ENCODE peak calls at places on chromosomes 13 and 19, in seven cellular contexts. One of them, this sample, is unnamed.

GRCh38 chr13:92804346-92804745 is 422.3 kb upstream of the GPC6 start:
- DNase-seq in tibial artery: no peak
- DNase-seq in heart right ventricle: no peak
- DNase-seq in GM23248: peak; percentile 54
- DNase-seq in PC-3: peak; percentile 51
- DNase-seq in neural progenitor cell: no peak
- DNase-seq in prostate gland: no peak
- DNase-seq in this sample: no peak

GRCh38 chr19:7119582-7119981 is 50.1 kb downstream of the ZNF557 start:
- DNase-seq in tibial artery: no peak
- DNase-seq in heart right ventricle: no peak
- DNase-seq in GM23248: no peak
- DNase-seq in PC-3: no peak
- DNase-seq in neural progenitor cell: no peak
- DNase-seq in prostate gland: no peak
- DNase-seq in this sample: no peak

GRCh38 chr13:99303863-99304521 is 3.2 kb downstream of the GPR183 start:
- DNase-seq in tibial artery: peak; percentile 33
- DNase-seq in heart right ventricle: no peak
- DNase-seq in GM23248: no peak
- DNase-seq in PC-3: no peak
- DNase-seq in neural progenitor cell: no peak
- DNase-seq in prostate gland: no peak
- DNase-seq in this sample: no peak

GRCh38 chr13:113914333-113915011 is 50.6 kb upstream of the GAS6 start:
- DNase-seq in tibial artery: no peak
- DNase-seq in heart right ventricle: no peak
- DNase-seq in GM23248: no peak
- DNase-seq in PC-3: no peak
- DNase-seq in neural progenitor cell: no peak
- DNase-seq in prostate gland: peak; percentile 2
- DNase-seq in this sample: no peak

GRCh38 chr19:49679832-49680472 is 2.9 kb downstream of the PRMT1 start:
- DNase-seq in tibial artery: no peak
- DNase-seq in heart right ventricle: no peak
- DNase-seq in GM23248: no peak
- DNase-seq in PC-3: no peak
- DNase-seq in neural progenitor cell: peak; percentile 40
- DNase-seq in prostate gland: no peak
- DNase-seq in this sample: no peak

GRCh38 chr13:105147481-105147880 is 1388.0 kb downstream of the EFNB2 start:
- DNase-seq in tibial artery: no peak
- DNase-seq in heart right ventricle: no peak
- DNase-seq in GM23248: no peak
- DNase-seq in PC-3: no peak
- DNase-seq in neural progenitor cell: no peak
- DNase-seq in prostate gland: no peak
- DNase-seq in this sample: no peak

GRCh38 chr13:30829145-30829544 is 76.9 kb upstream of the MEDAG start:
- DNase-seq in tibial artery: no peak
- DNase-seq in heart right ventricle: no peak
- DNase-seq in GM23248: peak; percentile 83
- DNase-seq in PC-3: peak; percentile 78
- DNase-seq in neural progenitor cell: no peak
- DNase-seq in prostate gland: no peak
- DNase-seq in this sample: no peak

GRCh38 chr19:5526691-5527090 is 41.1 kb downstream of the TINCR start:
- DNase-seq in tibial artery: no peak
- DNase-seq in heart right ventricle: no peak
- DNase-seq in GM23248: no peak
- DNase-seq in PC-3: no peak
- DNase-seq in neural progenitor cell: no peak
- DNase-seq in prostate gland: no peak
- DNase-seq in this sample: no peak

GRCh38 chr13:60288569-60288968 is 108.5 kb upstream of the TDRD3 start:
- DNase-seq in tibial artery: no peak
- DNase-seq in heart right ventricle: no peak
- DNase-seq in GM23248: no peak
- DNase-seq in PC-3: no peak
- DNase-seq in neural progenitor cell: no peak
- DNase-seq in prostate gland: no peak
- DNase-seq in this sample: no peak

GRCh38 chr13:63107163-63107935 is 1691.7 kb upstream of the PCDH20 start:
- DNase-seq in tibial artery: no peak
- DNase-seq in heart right ventricle: no peak
- DNase-seq in GM23248: no peak
- DNase-seq in PC-3: peak; percentile 33
- DNase-seq in neural progenitor cell: no peak
- DNase-seq in prostate gland: no peak
- DNase-seq in this sample: no peak

GRCh38 chr19:31693870-31694269 is 344.6 kb upstream of the TSHZ3 start:
- DNase-seq in tibial artery: no peak
- DNase-seq in heart right ventricle: no peak
- DNase-seq in GM23248: no peak
- DNase-seq in PC-3: no peak
- DNase-seq in neural progenitor cell: no peak
- DNase-seq in prostate gland: no peak
- DNase-seq in this sample: no peak
- H3K27ac ChIP-seq in tibial artery: no peak overlapping the region
- H3K27ac ChIP-seq in heart right ventricle: no peak overlapping the region
- H3K27ac ChIP-seq in GM23248: no peak overlapping the region
- H3K27ac ChIP-seq in PC-3: no peak overlapping the region
- H3K27ac ChIP-seq in neural progenitor cell: no peak overlapping the region
- H3K27ac ChIP-seq in prostate gland: no peak overlapping the region
- H3K27ac ChIP-seq in this sample: no peak overlapping the region

GRCh38 chr19:16441661-16442071 is 30.1 kb downstream of the EPS15L1 start:
- DNase-seq in tibial artery: no peak
- DNase-seq in heart right ventricle: no peak
- DNase-seq in GM23248: peak; percentile 24
- DNase-seq in PC-3: peak; percentile 31
- DNase-seq in neural progenitor cell: peak; percentile 77
- DNase-seq in prostate gland: no peak
- DNase-seq in this sample: no peak
- H3K4me1 ChIP-seq in tibial artery: peaks cover 5% of the 10 kb centered on the region
- H3K4me1 ChIP-seq in heart right ventricle: peaks cover 76% of the 10 kb centered on the region
- H3K4me1 ChIP-seq in GM23248: peaks cover 7% of the 10 kb centered on the region
- H3K4me1 ChIP-seq in PC-3: peaks cover 13% of the 10 kb centered on the region
- H3K4me1 ChIP-seq in neural progenitor cell: peaks cover 25% of the 10 kb centered on the region
- H3K4me1 ChIP-seq in prostate gland: peaks cover 6% of the 10 kb centered on the region
- H3K4me1 ChIP-seq in this sample: peaks cover 7% of the 10 kb centered on the region

DNA sequence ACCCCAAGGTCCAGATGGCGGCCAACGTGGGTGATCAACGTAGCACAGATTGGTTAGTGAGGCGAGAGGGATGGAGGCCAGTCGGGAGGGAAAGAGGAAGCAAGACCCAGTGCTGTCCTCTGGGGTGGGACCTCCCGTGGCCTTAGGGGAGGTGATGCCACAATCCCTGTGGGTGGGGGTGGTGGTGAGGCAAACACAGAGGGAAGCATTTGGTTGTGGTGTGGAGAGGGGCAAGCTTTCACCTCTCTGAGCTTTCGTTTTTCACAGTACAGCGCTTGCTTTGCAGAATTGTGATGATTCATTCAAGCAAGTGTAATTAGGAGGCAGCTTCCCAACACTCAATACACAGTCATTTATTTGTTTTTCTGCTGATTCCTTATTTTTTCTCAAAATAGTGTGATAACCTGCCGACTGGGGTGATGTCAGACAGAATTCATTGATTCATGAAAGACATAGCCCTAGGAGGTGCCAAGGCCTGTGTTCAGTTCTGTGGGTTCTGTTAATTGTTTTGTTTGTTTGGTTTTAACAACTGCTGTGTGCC is 2.4 kb downstream of the LENG8 start:
- DNase-seq in tibial artery: no peak
- DNase-seq in heart right ventricle: no peak
- DNase-seq in GM23248: peak; percentile 77
- DNase-seq in PC-3: peak; percentile 21
- DNase-seq in neural progenitor cell: no peak
- DNase-seq in prostate gland: no peak
- DNase-seq in this sample: no peak
- H3K27ac ChIP-seq in tibial artery: peak overlapping the region; percentile 8
- H3K27ac ChIP-seq in heart right ventricle: no peak overlapping the region
- H3K27ac ChIP-seq in GM23248: peak overlapping the region; percentile 98
- H3K27ac ChIP-seq in PC-3: no peak overlapping the region
- H3K27ac ChIP-seq in neural progenitor cell: no peak overlapping the region
- H3K27ac ChIP-seq in prostate gland: no peak overlapping the region
- H3K27ac ChIP-seq in this sample: no peak overlapping the region

DNA sequence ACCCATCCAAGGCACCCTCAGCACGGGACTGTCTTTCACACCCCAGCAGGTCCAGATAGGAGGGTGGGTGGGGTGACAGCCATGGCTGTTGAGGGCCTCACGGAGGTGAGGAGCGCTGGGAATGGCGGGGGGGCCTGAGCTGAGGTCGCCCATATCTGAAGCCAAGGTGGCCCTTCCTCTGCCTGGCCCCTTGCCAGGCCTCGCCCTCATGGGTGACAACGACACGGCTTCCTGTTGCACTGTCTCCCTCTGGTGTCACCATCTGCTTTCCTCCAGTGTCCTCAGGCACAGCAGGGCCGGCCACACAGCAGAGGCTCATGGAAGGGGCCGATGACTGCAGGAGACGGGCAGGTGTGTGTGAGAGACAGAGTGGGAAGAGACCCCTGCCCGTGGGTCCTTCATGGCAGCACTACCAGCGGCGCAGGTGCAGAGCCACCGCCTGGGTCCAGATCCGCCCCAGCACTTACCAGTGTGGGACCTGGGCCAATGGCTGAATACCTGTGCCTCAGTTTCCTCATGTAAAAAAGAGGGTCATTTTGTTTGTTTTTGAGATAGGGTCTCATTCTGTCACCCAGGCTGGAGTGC is 8.1 kb upstream of the NKPD1 start:
- DNase-seq in tibial artery: no peak
- DNase-seq in heart right ventricle: no peak
- DNase-seq in GM23248: no peak
- DNase-seq in PC-3: no peak
- DNase-seq in neural progenitor cell: no peak
- DNase-seq in prostate gland: no peak
- DNase-seq in this sample: no peak
- H3K4me1 ChIP-seq in tibial artery: no peaks in the 10 kb centered on the region
- H3K4me1 ChIP-seq in heart right ventricle: peaks cover 54% of the 10 kb centered on the region
- H3K4me1 ChIP-seq in GM23248: peaks cover 4% of the 10 kb centered on the region
- H3K4me1 ChIP-seq in PC-3: no peaks in the 10 kb centered on the region
- H3K4me1 ChIP-seq in neural progenitor cell: no peaks in the 10 kb centered on the region
- H3K4me1 ChIP-seq in prostate gland: peaks cover 9% of the 10 kb centered on the region
- H3K4me1 ChIP-seq in this sample: no peaks in the 10 kb centered on the region

DNA sequence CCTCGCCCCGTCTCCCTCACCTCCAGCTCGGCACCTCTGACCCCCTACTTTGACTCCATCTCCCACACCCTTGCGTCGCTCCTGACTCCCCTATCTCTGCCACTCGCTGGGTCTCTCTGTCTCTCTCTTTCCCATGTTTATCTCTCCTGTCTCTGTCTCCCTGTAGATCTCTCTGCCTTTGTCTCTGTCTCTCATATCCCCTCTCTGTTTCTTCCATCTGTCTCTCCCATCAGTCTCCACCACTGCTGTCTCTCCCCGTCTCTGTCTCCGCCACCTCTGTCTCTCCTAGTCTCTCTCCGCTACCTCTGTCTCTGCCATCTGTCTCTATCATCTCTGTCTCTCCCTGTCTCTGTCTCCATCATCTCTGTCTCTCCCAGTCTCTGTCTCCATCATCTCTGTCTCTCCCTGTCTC is 12.4 kb upstream of the BBC3 start:
- DNase-seq in tibial artery: no peak
- DNase-seq in heart right ventricle: no peak
- DNase-seq in GM23248: no peak
- DNase-seq in PC-3: no peak
- DNase-seq in neural progenitor cell: no peak
- DNase-seq in prostate gland: no peak
- DNase-seq in this sample: no peak
- H3K27ac ChIP-seq in tibial artery: peak overlapping the region; percentile 74
- H3K27ac ChIP-seq in heart right ventricle: peak overlapping the region; percentile 43
- H3K27ac ChIP-seq in GM23248: peak overlapping the region; percentile 87
- H3K27ac ChIP-seq in PC-3: no peak overlapping the region
- H3K27ac ChIP-seq in neural progenitor cell: no peak overlapping the region
- H3K27ac ChIP-seq in prostate gland: no peak overlapping the region
- H3K27ac ChIP-seq in this sample: peak overlapping the region; percentile 82

GRCh38 chr19:55255618-55256423 is 3.0 kb downstream of the PPP6R1 start:
- DNase-seq in tibial artery: no peak
- DNase-seq in heart right ventricle: no peak
- DNase-seq in GM23248: peak; percentile 74
- DNase-seq in PC-3: peak; percentile 95
- DNase-seq in neural progenitor cell: no peak
- DNase-seq in prostate gland: no peak
- DNase-seq in this sample: no peak
- H3K4me1 ChIP-seq in tibial artery: peaks cover 41% of the 10 kb centered on the region
- H3K4me1 ChIP-seq in heart right ventricle: peaks cover 74% of the 10 kb centered on the region
- H3K4me1 ChIP-seq in GM23248: peaks cover 26% of the 10 kb centered on the region
- H3K4me1 ChIP-seq in PC-3: peaks cover 66% of the 10 kb centered on the region
- H3K4me1 ChIP-seq in neural progenitor cell: peaks cover 20% of the 10 kb centered on the region
- H3K4me1 ChIP-seq in prostate gland: peaks cover 7% of the 10 kb centered on the region
- H3K4me1 ChIP-seq in this sample: peaks cover 41% of the 10 kb centered on the region

GRCh38 chr19:1882089-1882785 is 3.1 kb downstream of the ABHD17A start:
- DNase-seq in tibial artery: no peak
- DNase-seq in heart right ventricle: no peak
- DNase-seq in GM23248: no peak
- DNase-seq in PC-3: no peak
- DNase-seq in neural progenitor cell: peak; percentile 36
- DNase-seq in prostate gland: no peak
- DNase-seq in this sample: no peak

GRCh38 chr19:1883784-1884183 is 1.5 kb downstream of the ABHD17A start:
- DNase-seq in tibial artery: no peak
- DNase-seq in heart right ventricle: no peak
- DNase-seq in GM23248: no peak
- DNase-seq in PC-3: no peak
- DNase-seq in neural progenitor cell: no peak
- DNase-seq in prostate gland: no peak
- DNase-seq in this sample: no peak

GRCh38 chr19:1882786-1883692 is 2.3 kb downstream of the ABHD17A start:
- DNase-seq in tibial artery: no peak
- DNase-seq in heart right ventricle: no peak
- DNase-seq in GM23248: no peak
- DNase-seq in PC-3: no peak
- DNase-seq in neural progenitor cell: no peak
- DNase-seq in prostate gland: no peak
- DNase-seq in this sample: no peak

GRCh38 chr19:1884719-1885334 is 469 bp downstream of the ABHD17A start:
- DNase-seq in tibial artery: no peak
- DNase-seq in heart right ventricle: no peak
- DNase-seq in GM23248: peak; percentile 61
- DNase-seq in PC-3: no peak
- DNase-seq in neural progenitor cell: peak; percentile 39
- DNase-seq in prostate gland: no peak
- DNase-seq in this sample: no peak

DNA sequence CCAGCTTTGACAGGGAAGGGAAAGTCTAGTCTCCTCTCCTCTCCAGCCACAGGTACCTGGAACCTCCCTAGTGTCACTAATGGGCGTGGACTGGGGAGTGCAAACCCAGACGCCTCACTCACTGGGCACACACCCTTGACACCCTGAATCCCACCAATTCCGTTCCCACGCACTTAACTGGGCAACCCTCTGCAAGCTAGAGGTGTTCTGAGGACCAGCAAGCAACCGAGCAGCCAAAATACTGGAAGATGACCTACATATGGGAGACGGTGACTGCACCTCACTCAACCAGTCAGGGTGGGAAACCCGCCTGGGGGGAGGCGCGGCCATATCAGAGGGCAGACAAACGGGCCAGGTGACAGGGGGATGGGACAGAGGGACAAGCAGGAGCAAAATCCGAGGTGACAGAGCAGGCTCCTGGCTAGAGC is 991 bp downstream of the ABHD17A start:
- DNase-seq in tibial artery: no peak
- DNase-seq in heart right ventricle: no peak
- DNase-seq in GM23248: peak; percentile 53
- DNase-seq in PC-3: no peak
- DNase-seq in neural progenitor cell: no peak
- DNase-seq in prostate gland: no peak
- DNase-seq in this sample: no peak
- H3K27ac ChIP-seq in tibial artery: peak overlapping the region; percentile 79
- H3K27ac ChIP-seq in heart right ventricle: peak overlapping the region; percentile 92
- H3K27ac ChIP-seq in GM23248: peak overlapping the region; percentile 68
- H3K27ac ChIP-seq in PC-3: no peak overlapping the region
- H3K27ac ChIP-seq in neural progenitor cell: no peak overlapping the region
- H3K27ac ChIP-seq in prostate gland: peak overlapping the region; percentile 67
- H3K27ac ChIP-seq in this sample: no peak overlapping the region